ENCODE peak calls at places on chromosomes 11 and 22, in eight cellular contexts. Y is tibial nerve; P is ELR; T is stimulated activated CD8-positive, alpha-beta memory T cell treated with anti-CD3 and anti-CD28 coated beads, Interleukin-4, amount 100 ng/mL, for 4 hours; Q is naive thymus-derived CD4-positive, alpha-beta T cell; B is non-pigmented ciliary epithelial cell; C is NCI-H1436 treated with DMSO at 0.1 percent for 48 hours; M is HCEC 1CT. O is an unnamed sample.

GRCh38 chr22:44328762-44329161 is 16.0 kb upstream of the SHISAL1 start:
- DNase-seq in B (no peak), M (no peak), T (no peak), P (no peak), C (no peak), Q (no peak), Y (no peak), O (no peak)

GRCh38 chr11:3134651-3135490 is 30.2 kb downstream of the OSBPL5 start:
- DNase-seq in Q (no peak), T (no peak), P (no peak), C (no peak), B (no peak), Y (no peak), M (no peak), O (no peak)

GRCh38 chr11:96144553-96144952 is 198.4 kb downstream of the MAML2 start:
- DNase-seq in P (no peak), C (no peak), Y (no peak), T (no peak), B (no peak), M (no peak), Q (no peak), O (no peak)

GRCh38 chr11:898160-898517 is 12.5 kb downstream of the CHID1 start:
- DNase-seq in B (no peak), M (no peak), Y (no peak), P (peak), T (no peak), Q (no peak), C (no peak), O (no peak)

GRCh38 chr11:134207538-134208239 is 16.1 kb downstream of the NCAPD3 start:
- DNase-seq in Q (peak), C (no peak), T (peak), M (no peak), Y (peak), B (no peak), P (peak), O (no peak)

GRCh38 chr11:20631525-20632168 is 32.2 kb downstream of the SLC6A5 start:
- DNase-seq in Y (no peak), Q (no peak), P (no peak), M (no peak), C (no peak), T (no peak), B (no peak), O (no peak)

GRCh38 chr22:28268845-28269244 is 349.8 kb upstream of the PITPNB start:
- DNase-seq in Q (no peak), Y (no peak), M (no peak), P (no peak), C (no peak), T (no peak), B (no peak), O (no peak)

GRCh38 chr22:27632451-27633295 is 168.9 kb downstream of the MN1 start:
- DNase-seq in B (no peak), M (no peak), C (no peak), T (no peak), P (no peak), Q (no peak), Y (no peak), O (no peak)

GRCh38 chr11:126601550-126602215 is 246.2 kb downstream of the ST3GAL4 start:
- DNase-seq in B (no peak), Q (no peak), P (no peak), Y (no peak), T (no peak), C (no peak), M (no peak), O (no peak)

GRCh38 chr11:17314232-17314547 is 37.4 kb upstream of the NCR3LG1 start:
- DNase-seq in Q (no peak), B (peak), M (peak), P (peak), T (no peak), C (no peak), Y (no peak), O (no peak)

GRCh38 chr11:68148071-68148805 is 27.1 kb upstream of the CHKA start:
- DNase-seq in Q (no peak), P (no peak), T (no peak), C (no peak), B (no peak), Y (no peak), M (no peak), O (no peak)

GRCh38 chr11:43517518-43517917 is 158.8 kb downstream of the TTC17 start:
- DNase-seq in Q (no peak), Y (no peak), M (peak), C (no peak), P (peak), B (no peak), T (no peak), O (no peak)

GRCh38 chr11:106311531-106312230 is 234.2 kb downstream of the AASDHPPT start:
- DNase-seq in M (no peak), C (no peak), B (no peak), Q (no peak), P (no peak), Y (no peak), T (no peak), O (no peak)

GRCh38 chr22:43506487-43506886 is 94.7 kb downstream of the MPPED1 start:
- DNase-seq in C (no peak), Y (no peak), P (no peak), M (no peak), Q (no peak), T (no peak), B (no peak), O (no peak)

GRCh38 chr11:128764617-128765095 is 70.8 kb downstream of the FLI1 start:
- DNase-seq in C (no peak), P (no peak), Y (no peak), T (no peak), M (no peak), B (no peak), Q (no peak), O (peak)

GRCh38 chr11:133388975-133389568 is 143.2 kb downstream of the OPCML start:
- DNase-seq in T (no peak), C (no peak), M (no peak), Y (no peak), Q (no peak), P (no peak), B (no peak), O (no peak)

GRCh38 chr11:6812391-6813005 is 13.0 kb upstream of the OR6A2 start:
- DNase-seq in M (peak), T (no peak), C (no peak), P (peak), Q (peak), B (no peak), Y (peak), O (no peak)

GRCh38 chr11:45860348-45860747 is 13.1 kb downstream of the CRY2 start:
- DNase-seq in P (no peak), Y (no peak), C (no peak), B (no peak), M (no peak), Q (no peak), T (no peak), O (no peak)

GRCh38 chr22:23237201-23237798 is 57.0 kb downstream of the BCR start:
- DNase-seq in Q (no peak), Y (peak), C (no peak), T (no peak), P (no peak), M (no peak), B (no peak), O (peak)

GRCh38 chr11:67163006-67163405 is 43.9 kb downstream of the KDM2A start:
- DNase-seq in B (no peak), Q (no peak), C (no peak), P (no peak), T (no peak), Y (no peak), M (no peak), O (no peak)

GRCh38 chr11:58958500-58958899 is 19.2 kb downstream of the GLYATL1 start:
- DNase-seq in Q (peak), C (no peak), Y (peak), M (no peak), T (peak), P (peak), B (no peak), O (no peak)

GRCh38 chr11:12478743-12479142 is 101.4 kb downstream of the PARVA start:
- DNase-seq in P (no peak), C (no peak), B (peak), Q (no peak), Y (no peak), T (no peak), M (no peak), O (no peak)

GRCh38 chr22:47444746-47445065 is 682.3 kb downstream of the TBC1D22A start:
- DNase-seq in P (no peak), M (no peak), T (no peak), Y (no peak), B (no peak), Q (no peak), C (no peak), O (no peak)

GRCh38 chr22:21760640-21761039 is 25.0 kb upstream of the YPEL1 start:
- DNase-seq in P (peak), Y (no peak), T (no peak), M (peak), B (peak), Q (no peak), C (no peak), O (peak)

GRCh38 chr11:80596291-80596810 is 1155.5 kb upstream of the TENM4 start:
- DNase-seq in T (no peak), M (no peak), Y (no peak), B (no peak), P (no peak), Q (no peak), C (no peak), O (no peak)

GRCh38 chr22:40714514-40714966 is 35.3 kb downstream of the MCHR1 start:
- DNase-seq in P (peak), B (peak), Y (no peak), C (no peak), T (no peak), M (no peak), Q (no peak), O (no peak)

GRCh38 chr22:29938285-29938693 is 55.3 kb downstream of the MTMR3 start:
- DNase-seq in Q (no peak), P (peak), B (no peak), T (no peak), C (no peak), Y (no peak), M (no peak), O (no peak)

O was measured in NCI-H2107.